ENCODE peak calls at places on chromosomes 12 and 14, in eight cellular contexts. One of them, this sample, is unnamed.

GRCh38 chr12:76713130-76713529 is 50.8 kb upstream of the ZDHHC17 start:
- DNase-seq in astrocyte: no peak
- DNase-seq in psoas muscle: no peak
- DNase-seq in dorsolateral prefrontal cortex: no peak
- DNase-seq in AG04450: no peak
- DNase-seq in lower leg skin: no peak
- DNase-seq in prostate gland: no peak
- DNase-seq in PC-3: no peak
- DNase-seq in this sample: no peak

GRCh38 chr12:57895337-57896138 is 45.8 kb upstream of the ATP23 start:
- DNase-seq in lower leg skin: no peak
- DNase-seq in AG04450: no peak
- DNase-seq in prostate gland: no peak
- DNase-seq in psoas muscle: no peak
- DNase-seq in PC-3: no peak
- DNase-seq in dorsolateral prefrontal cortex: no peak
- DNase-seq in astrocyte: no peak
- DNase-seq in this sample: peak; percentile 3

GRCh38 chr14:88488897-88489296 is 65.9 kb downstream of the PTPN21 start:
- DNase-seq in dorsolateral prefrontal cortex: no peak
- DNase-seq in AG04450: no peak
- DNase-seq in PC-3: no peak
- DNase-seq in prostate gland: no peak
- DNase-seq in astrocyte: no peak
- DNase-seq in lower leg skin: no peak
- DNase-seq in psoas muscle: no peak
- DNase-seq in this sample: no peak

GRCh38 chr14:69363055-69363454 is 35.0 kb downstream of the ERH start:
- DNase-seq in PC-3: no peak
- DNase-seq in astrocyte: no peak
- DNase-seq in dorsolateral prefrontal cortex: peak; percentile 54
- DNase-seq in psoas muscle: peak; percentile 66
- DNase-seq in prostate gland: no peak
- DNase-seq in AG04450: peak; percentile 11
- DNase-seq in lower leg skin: no peak
- DNase-seq in this sample: peak; percentile 14

GRCh38 chr14:88992011-88992410 is 167.6 kb downstream of the TTC8 start:
- DNase-seq in AG04450: no peak
- DNase-seq in lower leg skin: no peak
- DNase-seq in dorsolateral prefrontal cortex: no peak
- DNase-seq in prostate gland: no peak
- DNase-seq in psoas muscle: no peak
- DNase-seq in astrocyte: no peak
- DNase-seq in PC-3: no peak
- DNase-seq in this sample: no peak

GRCh38 chr12:23356440-23356839 is 593.0 kb downstream of the SOX5 start:
- DNase-seq in lower leg skin: no peak
- DNase-seq in dorsolateral prefrontal cortex: no peak
- DNase-seq in PC-3: no peak
- DNase-seq in AG04450: no peak
- DNase-seq in prostate gland: no peak
- DNase-seq in astrocyte: no peak
- DNase-seq in psoas muscle: no peak
- DNase-seq in this sample: no peak

GRCh38 chr12:30754383-30754749 is 385 bp downstream of the CAPRIN2 start:
- DNase-seq in prostate gland: no peak
- DNase-seq in AG04450: no peak
- DNase-seq in PC-3: no peak
- DNase-seq in psoas muscle: no peak
- DNase-seq in lower leg skin: no peak
- DNase-seq in dorsolateral prefrontal cortex: no peak
- DNase-seq in astrocyte: peak; percentile 5
- DNase-seq in this sample: no peak

GRCh38 chr14:67666733-67667132 is 7.7 kb downstream of the VTI1B start:
- DNase-seq in AG04450: no peak
- DNase-seq in psoas muscle: no peak
- DNase-seq in lower leg skin: no peak
- DNase-seq in astrocyte: no peak
- DNase-seq in prostate gland: no peak
- DNase-seq in dorsolateral prefrontal cortex: no peak
- DNase-seq in PC-3: no peak
- DNase-seq in this sample: no peak

GRCh38 chr12:123763093-123763492 is 992 bp downstream of the DNAH10 start:
- DNase-seq in lower leg skin: peak; percentile 53
- DNase-seq in psoas muscle: no peak
- DNase-seq in PC-3: no peak
- DNase-seq in dorsolateral prefrontal cortex: no peak
- DNase-seq in prostate gland: no peak
- DNase-seq in astrocyte: no peak
- DNase-seq in AG04450: no peak
- DNase-seq in this sample: no peak

GRCh38 chr12:68356060-68356748 is 24.0 kb upstream of the MDM1 start:
- DNase-seq in PC-3: no peak
- DNase-seq in psoas muscle: no peak
- DNase-seq in lower leg skin: no peak
- DNase-seq in prostate gland: no peak
- DNase-seq in astrocyte: no peak
- DNase-seq in dorsolateral prefrontal cortex: no peak
- DNase-seq in AG04450: no peak
- DNase-seq in this sample: no peak

GRCh38 chr14:51566831-51567582 is 84.7 kb upstream of the FRMD6 start:
- DNase-seq in astrocyte: no peak
- DNase-seq in AG04450: no peak
- DNase-seq in lower leg skin: no peak
- DNase-seq in dorsolateral prefrontal cortex: no peak
- DNase-seq in psoas muscle: no peak
- DNase-seq in PC-3: no peak
- DNase-seq in prostate gland: no peak
- DNase-seq in this sample: no peak

GRCh38 chr12:110279561-110279960 is 1.5 kb upstream of the ATP2A2 start:
- DNase-seq in lower leg skin: no peak
- DNase-seq in prostate gland: no peak
- DNase-seq in psoas muscle: no peak
- DNase-seq in dorsolateral prefrontal cortex: no peak
- DNase-seq in PC-3: no peak
- DNase-seq in astrocyte: no peak
- DNase-seq in AG04450: no peak
- DNase-seq in this sample: no peak

GRCh38 chr14:61222388-61222787 is 58.8 kb downstream of the TMEM30B start:
- DNase-seq in astrocyte: no peak
- DNase-seq in AG04450: no peak
- DNase-seq in psoas muscle: no peak
- DNase-seq in prostate gland: no peak
- DNase-seq in lower leg skin: no peak
- DNase-seq in dorsolateral prefrontal cortex: no peak
- DNase-seq in PC-3: no peak
- DNase-seq in this sample: no peak

GRCh38 chr14:32597771-32598170 is 268.7 kb downstream of the AKAP6 start:
- DNase-seq in lower leg skin: no peak
- DNase-seq in psoas muscle: no peak
- DNase-seq in astrocyte: no peak
- DNase-seq in PC-3: no peak
- DNase-seq in dorsolateral prefrontal cortex: no peak
- DNase-seq in prostate gland: no peak
- DNase-seq in AG04450: no peak
- DNase-seq in this sample: no peak

GRCh38 chr12:112876506-112876905 is 30.3 kb upstream of the OAS1 start:
- DNase-seq in astrocyte: no peak
- DNase-seq in dorsolateral prefrontal cortex: no peak
- DNase-seq in psoas muscle: no peak
- DNase-seq in AG04450: no peak
- DNase-seq in prostate gland: no peak
- DNase-seq in lower leg skin: no peak
- DNase-seq in PC-3: no peak
- DNase-seq in this sample: no peak

GRCh38 chr14:105072892-105073719 is 7.9 kb upstream of the GPR132 start:
- DNase-seq in psoas muscle: peak; percentile 46
- DNase-seq in prostate gland: no peak
- DNase-seq in dorsolateral prefrontal cortex: no peak
- DNase-seq in astrocyte: no peak
- DNase-seq in AG04450: no peak
- DNase-seq in lower leg skin: no peak
- DNase-seq in PC-3: no peak
- DNase-seq in this sample: no peak

GRCh38 chr12:67410246-67410645 is 141.1 kb downstream of the CAND1 start:
- DNase-seq in astrocyte: no peak
- DNase-seq in dorsolateral prefrontal cortex: no peak
- DNase-seq in psoas muscle: no peak
- DNase-seq in AG04450: no peak
- DNase-seq in prostate gland: no peak
- DNase-seq in lower leg skin: no peak
- DNase-seq in PC-3: no peak
- DNase-seq in this sample: no peak

DNA sequence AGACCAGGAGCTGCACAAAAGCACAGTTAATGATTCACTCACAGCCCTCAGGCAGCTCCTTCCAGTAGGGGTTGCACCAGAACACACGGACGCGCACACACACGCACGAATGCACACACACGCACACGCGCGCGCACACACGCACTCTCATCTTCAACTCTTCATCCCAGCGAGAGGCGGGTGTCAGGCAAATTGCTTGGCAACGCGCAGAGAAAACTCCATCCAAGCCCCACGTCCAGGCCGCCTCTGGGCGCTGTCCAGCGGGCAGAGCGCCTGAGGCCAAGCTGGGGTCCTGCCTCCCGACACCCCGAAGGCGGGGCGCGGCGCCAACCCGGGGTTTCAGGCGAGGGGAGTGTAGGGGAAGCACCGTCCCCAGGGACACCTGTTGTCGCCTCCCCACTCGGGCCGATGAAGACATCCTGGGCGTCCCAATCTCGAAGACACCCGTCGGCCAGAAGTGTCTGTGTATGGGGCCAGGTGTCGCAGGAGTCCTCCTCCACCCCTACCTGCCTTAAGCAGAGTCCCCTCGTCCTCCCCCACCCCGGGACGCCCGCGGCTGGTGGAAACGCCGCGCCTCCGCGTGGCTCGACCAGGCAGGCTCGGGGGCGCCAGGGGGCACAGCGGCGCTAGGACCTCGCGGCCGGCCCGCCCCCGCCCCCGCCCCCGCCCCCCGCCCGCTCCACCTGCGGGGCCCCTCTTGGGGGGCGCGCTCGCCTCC is 35.6 kb upstream of the STON2 start:
- DNase-seq in lower leg skin: peak; percentile 89
- DNase-seq in AG04450: no peak
- DNase-seq in astrocyte: no peak
- DNase-seq in psoas muscle: peak; percentile 80
- DNase-seq in PC-3: peak; percentile 57
- DNase-seq in prostate gland: no peak
- DNase-seq in dorsolateral prefrontal cortex: peak; percentile 44
- DNase-seq in this sample: no peak
- TF ChIP-seq CTCF in lower leg skin: no peak
- TF ChIP-seq CTCF in AG04450: no peak
- TF ChIP-seq CTCF in astrocyte: no peak
- TF ChIP-seq CTCF in psoas muscle: no peak
- TF ChIP-seq CTCF in PC-3: no peak
- TF ChIP-seq CTCF in prostate gland: no peak
- TF ChIP-seq CTCF in dorsolateral prefrontal cortex: no peak
- TF ChIP-seq CTCF in this sample: no peak

DNA sequence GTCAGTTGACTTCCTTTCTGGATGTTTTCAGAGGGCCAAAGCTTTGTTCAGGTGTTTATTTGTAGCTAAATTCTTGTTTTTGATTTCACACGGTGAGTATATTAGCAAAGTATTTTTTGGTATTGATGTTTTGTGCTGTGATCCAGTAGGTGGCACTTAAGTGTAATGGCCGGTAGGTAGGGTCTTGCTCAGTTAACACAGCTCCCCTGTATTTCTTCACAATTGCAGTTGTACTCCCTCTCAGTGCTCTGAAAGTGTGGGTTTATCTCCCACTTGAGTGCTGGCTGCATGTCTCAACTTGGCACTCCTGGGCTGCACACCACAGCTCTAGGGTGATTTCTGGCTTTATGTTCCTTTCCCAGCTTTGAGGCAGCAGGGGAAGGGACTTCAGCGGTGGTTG is 339.5 kb downstream of the AEBP2 start:
- DNase-seq in astrocyte: no peak
- DNase-seq in prostate gland: no peak
- DNase-seq in dorsolateral prefrontal cortex: no peak
- DNase-seq in lower leg skin: no peak
- DNase-seq in PC-3: no peak
- DNase-seq in AG04450: no peak
- DNase-seq in psoas muscle: no peak
- DNase-seq in this sample: no peak
- TF ChIP-seq CTCF in astrocyte: no peak
- TF ChIP-seq CTCF in prostate gland: no peak
- TF ChIP-seq CTCF in dorsolateral prefrontal cortex: no peak
- TF ChIP-seq CTCF in lower leg skin: no peak
- TF ChIP-seq CTCF in PC-3: peak; percentile 8
- TF ChIP-seq CTCF in AG04450: no peak
- TF ChIP-seq CTCF in psoas muscle: no peak
- TF ChIP-seq CTCF in this sample: no peak

DNA sequence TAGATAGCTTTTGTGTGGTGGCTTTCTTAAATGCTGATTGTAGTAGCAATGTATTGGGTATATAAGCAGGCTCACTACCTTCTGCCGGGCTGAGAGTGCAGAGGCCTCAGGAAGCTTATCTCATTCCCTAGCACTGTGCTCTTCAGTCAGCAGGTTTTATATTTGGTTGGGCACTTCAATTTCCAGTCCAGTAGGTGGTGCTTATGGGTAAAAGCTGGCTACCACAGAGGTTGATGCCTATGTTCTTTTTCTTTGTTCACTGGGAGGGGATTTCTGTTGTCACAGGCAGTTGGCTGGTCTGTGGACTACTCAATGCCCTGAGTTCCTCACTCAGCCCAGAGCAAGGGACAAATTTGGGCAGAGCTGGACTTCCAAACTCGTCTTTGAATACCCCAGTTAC is 43.0 kb upstream of the GLIPR1 start:
- DNase-seq in astrocyte: peak; percentile 25
- DNase-seq in PC-3: peak; percentile 27
- DNase-seq in prostate gland: no peak
- DNase-seq in psoas muscle: no peak
- DNase-seq in lower leg skin: no peak
- DNase-seq in AG04450: no peak
- DNase-seq in dorsolateral prefrontal cortex: no peak
- DNase-seq in this sample: peak; percentile 43
- TF ChIP-seq CTCF in astrocyte: peak; percentile 8
- TF ChIP-seq CTCF in PC-3: peak; percentile 39
- TF ChIP-seq CTCF in prostate gland: no peak
- TF ChIP-seq CTCF in psoas muscle: no peak
- TF ChIP-seq CTCF in lower leg skin: no peak
- TF ChIP-seq CTCF in AG04450: peak; percentile 36
- TF ChIP-seq CTCF in dorsolateral prefrontal cortex: no peak
- TF ChIP-seq CTCF in this sample: peak; percentile 63

DNA sequence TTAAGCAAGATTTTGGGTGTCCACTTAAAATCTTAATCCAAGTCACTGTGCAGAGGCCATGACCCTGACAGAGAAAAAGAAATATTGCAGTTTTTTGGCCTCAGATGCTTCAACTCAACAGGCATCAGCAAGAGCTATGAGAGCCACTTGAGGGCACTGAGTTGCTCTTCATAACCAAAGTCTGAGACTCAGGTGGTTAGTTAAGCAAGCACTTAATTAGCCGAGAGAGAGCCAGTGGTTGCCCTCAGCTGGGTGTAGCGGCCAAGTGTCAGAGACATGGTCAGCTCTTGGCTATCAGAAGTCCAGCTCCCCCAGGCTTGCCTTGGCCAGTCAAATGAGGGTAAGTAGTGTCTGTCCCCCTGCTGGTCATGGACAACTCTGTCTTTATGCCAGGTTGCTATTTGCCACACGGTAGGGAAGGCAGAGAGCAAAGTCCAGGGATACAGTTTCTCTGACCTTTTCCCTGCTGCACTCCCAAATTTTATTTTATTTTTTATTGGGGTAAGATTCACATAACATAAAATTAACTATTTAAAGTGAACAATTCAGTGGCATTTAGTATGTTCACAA is 9.0 kb upstream of the KRT71 start:
- DNase-seq in lower leg skin: no peak
- DNase-seq in PC-3: peak; percentile 33
- DNase-seq in astrocyte: no peak
- DNase-seq in prostate gland: no peak
- DNase-seq in dorsolateral prefrontal cortex: no peak
- DNase-seq in AG04450: no peak
- DNase-seq in psoas muscle: no peak
- DNase-seq in this sample: no peak
- TF ChIP-seq CTCF in lower leg skin: no peak
- TF ChIP-seq CTCF in PC-3: peak; percentile 61
- TF ChIP-seq CTCF in astrocyte: peak; percentile 8
- TF ChIP-seq CTCF in prostate gland: no peak
- TF ChIP-seq CTCF in dorsolateral prefrontal cortex: no peak
- TF ChIP-seq CTCF in AG04450: no peak
- TF ChIP-seq CTCF in psoas muscle: no peak
- TF ChIP-seq CTCF in this sample: peak; percentile 65